ENCODE peak calls at places on chromosomes 11 and 22, in six cellular contexts. One of them, this sample, is unnamed.

GRCh38 chr22:23245799-23246136 is 65.5 kb downstream of the BCR start:
- DNase-seq in activated CD4-positive, alpha-beta T cell treated with anti-CD3 and anti-CD28 coated beads, Interleukin-2, amount 50 U/mL, for 4 hours: no peak
- DNase-seq in endothelial cell: no peak
- DNase-seq in lung microvascular endothelial cell: no peak
- DNase-seq in CD4-positive, alpha-beta T cell: no peak
- DNase-seq in ovary: no peak
- DNase-seq in this sample: no peak

GRCh38 chr11:17976651-17977050 is 36.2 kb downstream of the SERGEF start:
- DNase-seq in activated CD4-positive, alpha-beta T cell treated with anti-CD3 and anti-CD28 coated beads, Interleukin-2, amount 50 U/mL, for 4 hours: no peak
- DNase-seq in endothelial cell: no peak
- DNase-seq in lung microvascular endothelial cell: no peak
- DNase-seq in CD4-positive, alpha-beta T cell: no peak
- DNase-seq in ovary: no peak
- DNase-seq in this sample: no peak

GRCh38 chr22:46798366-46799057 is 36.1 kb downstream of the TBC1D22A start:
- DNase-seq in activated CD4-positive, alpha-beta T cell treated with anti-CD3 and anti-CD28 coated beads, Interleukin-2, amount 50 U/mL, for 4 hours: peak
- DNase-seq in endothelial cell: peak
- DNase-seq in lung microvascular endothelial cell: peak
- DNase-seq in CD4-positive, alpha-beta T cell: peak
- DNase-seq in ovary: peak
- DNase-seq in this sample: peak

GRCh38 chr11:50032574-50032973 is at the start of gene OR4C45:
- DNase-seq in activated CD4-positive, alpha-beta T cell treated with anti-CD3 and anti-CD28 coated beads, Interleukin-2, amount 50 U/mL, for 4 hours: no peak
- DNase-seq in endothelial cell: no peak
- DNase-seq in lung microvascular endothelial cell: no peak
- DNase-seq in CD4-positive, alpha-beta T cell: no peak
- DNase-seq in ovary: no peak
- DNase-seq in this sample: no peak

GRCh38 chr11:14904745-14905103 is 12.7 kb upstream of the CYP2R1 start:
- DNase-seq in activated CD4-positive, alpha-beta T cell treated with anti-CD3 and anti-CD28 coated beads, Interleukin-2, amount 50 U/mL, for 4 hours: peak
- DNase-seq in endothelial cell: peak
- DNase-seq in lung microvascular endothelial cell: peak
- DNase-seq in CD4-positive, alpha-beta T cell: peak
- DNase-seq in ovary: peak
- DNase-seq in this sample: peak

GRCh38 chr11:71396548-71397123 is 51.6 kb downstream of the DHCR7 start:
- DNase-seq in activated CD4-positive, alpha-beta T cell treated with anti-CD3 and anti-CD28 coated beads, Interleukin-2, amount 50 U/mL, for 4 hours: no peak
- DNase-seq in endothelial cell: no peak
- DNase-seq in lung microvascular endothelial cell: no peak
- DNase-seq in CD4-positive, alpha-beta T cell: no peak
- DNase-seq in ovary: no peak
- DNase-seq in this sample: no peak

GRCh38 chr11:2471804-2472096 is 26.9 kb downstream of the KCNQ1 start:
- DNase-seq in activated CD4-positive, alpha-beta T cell treated with anti-CD3 and anti-CD28 coated beads, Interleukin-2, amount 50 U/mL, for 4 hours: no peak
- DNase-seq in endothelial cell: no peak
- DNase-seq in lung microvascular endothelial cell: no peak
- DNase-seq in CD4-positive, alpha-beta T cell: no peak
- DNase-seq in ovary: no peak
- DNase-seq in this sample: no peak

GRCh38 chr22:37229012-37229804 is 14.9 kb downstream of the RAC2 start:
- DNase-seq in activated CD4-positive, alpha-beta T cell treated with anti-CD3 and anti-CD28 coated beads, Interleukin-2, amount 50 U/mL, for 4 hours: no peak
- DNase-seq in endothelial cell: no peak
- DNase-seq in lung microvascular endothelial cell: peak
- DNase-seq in CD4-positive, alpha-beta T cell: peak
- DNase-seq in ovary: no peak
- DNase-seq in this sample: no peak

GRCh38 chr11:12693485-12694181 is 19.4 kb downstream of the TEAD1 start:
- DNase-seq in activated CD4-positive, alpha-beta T cell treated with anti-CD3 and anti-CD28 coated beads, Interleukin-2, amount 50 U/mL, for 4 hours: no peak
- DNase-seq in endothelial cell: peak
- DNase-seq in lung microvascular endothelial cell: peak
- DNase-seq in CD4-positive, alpha-beta T cell: no peak
- DNase-seq in ovary: peak
- DNase-seq in this sample: no peak

GRCh38 chr11:61776561-61777075 is 15.8 kb downstream of the TMEM258 start:
- DNase-seq in activated CD4-positive, alpha-beta T cell treated with anti-CD3 and anti-CD28 coated beads, Interleukin-2, amount 50 U/mL, for 4 hours: peak
- DNase-seq in endothelial cell: peak
- DNase-seq in lung microvascular endothelial cell: peak
- DNase-seq in CD4-positive, alpha-beta T cell: peak
- DNase-seq in ovary: peak
- DNase-seq in this sample: peak

This sample was measured in pancreas.